ENCODE peak calls at places on chromosome 18, in four cellular contexts. One of them, this sample, is unnamed.

GRCh38 chr18:60067426-60068210 is 167.8 kb downstream of the PMAIP1 start:
- DNase-seq in NCI-H774: no peak
- DNase-seq in retina: peak
- DNase-seq in NCI-H1092 treated with DMSO at 0.1 percent for 48 hours: peak
- DNase-seq in this sample: peak

GRCh38 chr18:78196280-78196679 is 783.3 kb upstream of the SALL3 start:
- DNase-seq in NCI-H774: no peak
- DNase-seq in retina: no peak
- DNase-seq in NCI-H1092 treated with DMSO at 0.1 percent for 48 hours: no peak
- DNase-seq in this sample: no peak

GRCh38 chr18:23391156-23391555 is 61.9 kb upstream of the RIOK3 start:
- DNase-seq in NCI-H774: no peak
- DNase-seq in retina: no peak
- DNase-seq in NCI-H1092 treated with DMSO at 0.1 percent for 48 hours: no peak
- DNase-seq in this sample: no peak

GRCh38 chr18:7177131-7177744 is 53.7 kb upstream of the LRRC30 start:
- DNase-seq in NCI-H774: no peak
- DNase-seq in retina: peak
- DNase-seq in NCI-H1092 treated with DMSO at 0.1 percent for 48 hours: peak
- DNase-seq in this sample: peak

GRCh38 chr18:49768051-49768391 is 45.3 kb downstream of the ACAA2 start:
- DNase-seq in NCI-H774: no peak
- DNase-seq in retina: peak
- DNase-seq in NCI-H1092 treated with DMSO at 0.1 percent for 48 hours: peak
- DNase-seq in this sample: no peak

GRCh38 chr18:9103488-9103887 is 989 bp downstream of the NDUFV2 start:
- DNase-seq in NCI-H774: no peak
- DNase-seq in retina: no peak
- DNase-seq in NCI-H1092 treated with DMSO at 0.1 percent for 48 hours: peak
- DNase-seq in this sample: no peak

GRCh38 chr18:36519358-36519757 is 221.8 kb downstream of the FHOD3 start:
- DNase-seq in NCI-H774: no peak
- DNase-seq in retina: no peak
- DNase-seq in NCI-H1092 treated with DMSO at 0.1 percent for 48 hours: no peak
- DNase-seq in this sample: no peak

GRCh38 chr18:74115046-74115445 is 32.6 kb downstream of the FBXO15 start:
- DNase-seq in NCI-H774: no peak
- DNase-seq in retina: no peak
- DNase-seq in NCI-H1092 treated with DMSO at 0.1 percent for 48 hours: no peak
- DNase-seq in this sample: no peak

GRCh38 chr18:62209046-62209445 is 22.0 kb downstream of the RELCH start:
- DNase-seq in NCI-H774: no peak
- DNase-seq in retina: no peak
- DNase-seq in NCI-H1092 treated with DMSO at 0.1 percent for 48 hours: no peak
- DNase-seq in this sample: no peak

GRCh38 chr18:9649164-9649540 is 34.8 kb upstream of the PPP4R1 start:
- DNase-seq in NCI-H774: no peak
- DNase-seq in retina: no peak
- DNase-seq in NCI-H1092 treated with DMSO at 0.1 percent for 48 hours: no peak
- DNase-seq in this sample: no peak

GRCh38 chr18:41553716-41554115 is 401.3 kb upstream of the PIK3C3 start:
- DNase-seq in NCI-H774: no peak
- DNase-seq in retina: no peak
- DNase-seq in NCI-H1092 treated with DMSO at 0.1 percent for 48 hours: no peak
- DNase-seq in this sample: no peak

GRCh38 chr18:12393998-12394397 is 13.7 kb upstream of the PRELID3A start:
- DNase-seq in NCI-H774: no peak
- DNase-seq in retina: no peak
- DNase-seq in NCI-H1092 treated with DMSO at 0.1 percent for 48 hours: no peak
- DNase-seq in this sample: no peak

GRCh38 chr18:1232867-1233266 is 328.2 kb downstream of the ADCYAP1 start:
- DNase-seq in NCI-H774: no peak
- DNase-seq in retina: no peak
- DNase-seq in NCI-H1092 treated with DMSO at 0.1 percent for 48 hours: no peak
- DNase-seq in this sample: no peak

GRCh38 chr18:48739266-48740067 is 200.6 kb downstream of the CTIF start:
- DNase-seq in NCI-H774: no peak
- DNase-seq in retina: no peak
- DNase-seq in NCI-H1092 treated with DMSO at 0.1 percent for 48 hours: no peak
- DNase-seq in this sample: no peak

GRCh38 chr18:36329684-36330434 is 32.3 kb downstream of the FHOD3 start:
- DNase-seq in NCI-H774: no peak
- DNase-seq in retina: no peak
- DNase-seq in NCI-H1092 treated with DMSO at 0.1 percent for 48 hours: no peak
- DNase-seq in this sample: no peak

GRCh38 chr18:43013489-43013888 is 102.0 kb downstream of the RIT2 start:
- DNase-seq in NCI-H774: no peak
- DNase-seq in retina: no peak
- DNase-seq in NCI-H1092 treated with DMSO at 0.1 percent for 48 hours: no peak
- DNase-seq in this sample: no peak

GRCh38 chr18:73715228-73715670 is 432.4 kb downstream of the FBXO15 start:
- DNase-seq in NCI-H774: no peak
- DNase-seq in retina: no peak
- DNase-seq in NCI-H1092 treated with DMSO at 0.1 percent for 48 hours: peak
- DNase-seq in this sample: no peak

GRCh38 chr18:74420926-74421325 is 36.2 kb downstream of the DIPK1C start:
- DNase-seq in NCI-H774: no peak
- DNase-seq in retina: no peak
- DNase-seq in NCI-H1092 treated with DMSO at 0.1 percent for 48 hours: no peak
- DNase-seq in this sample: no peak

GRCh38 chr18:75592527-75592926 is 165.0 kb upstream of the SMIM21 start:
- DNase-seq in NCI-H774: no peak
- DNase-seq in retina: no peak
- DNase-seq in NCI-H1092 treated with DMSO at 0.1 percent for 48 hours: peak
- DNase-seq in this sample: no peak